ENCODE peak calls at places on chromosomes 7 and 10, in nine cellular contexts. One of them, this sample, is unnamed.

GRCh38 chr10:110091830-110092229 is 84.0 kb downstream of the ADD3 start:
- DNase-seq in DND-41: no peak
- DNase-seq in neural progenitor cell: no peak
- DNase-seq in HepG2: no peak
- DNase-seq in GM23338: no peak
- DNase-seq in fibroblast of lung: peak
- DNase-seq in PC-3: no peak
- DNase-seq in hepatocyte: no peak
- DNase-seq in GM23248: no peak
- DNase-seq in this sample: no peak

GRCh38 chr7:70714506-70715038 is 417.4 kb upstream of the GALNT17 start:
- DNase-seq in PC-3: no peak
- DNase-seq in DND-41: no peak
- DNase-seq in GM23248: no peak
- DNase-seq in GM23338: no peak
- DNase-seq in neural progenitor cell: no peak
- DNase-seq in HepG2: no peak
- DNase-seq in hepatocyte: no peak
- DNase-seq in fibroblast of lung: no peak
- DNase-seq in this sample: no peak

GRCh38 chr7:142057101-142057500 is 54.4 kb upstream of the MGAM2 start:
- DNase-seq in GM23248: no peak
- DNase-seq in GM23338: no peak
- DNase-seq in DND-41: no peak
- DNase-seq in fibroblast of lung: no peak
- DNase-seq in PC-3: no peak
- DNase-seq in hepatocyte: no peak
- DNase-seq in neural progenitor cell: no peak
- DNase-seq in HepG2: no peak
- DNase-seq in this sample: no peak

GRCh38 chr10:103193820-103194529 is 903 bp upstream of the NT5C2 start:
- DNase-seq in GM23338: peak
- DNase-seq in neural progenitor cell: peak
- DNase-seq in PC-3: peak
- DNase-seq in hepatocyte: no peak
- DNase-seq in HepG2: no peak
- DNase-seq in DND-41: no peak
- DNase-seq in GM23248: peak
- DNase-seq in fibroblast of lung: peak
- DNase-seq in this sample: no peak

GRCh38 chr10:17951868-17952371 is at the start of gene SLC39A12:
- DNase-seq in hepatocyte: peak
- DNase-seq in PC-3: peak
- DNase-seq in fibroblast of lung: peak
- DNase-seq in neural progenitor cell: no peak
- DNase-seq in GM23338: no peak
- DNase-seq in DND-41: no peak
- DNase-seq in HepG2: no peak
- DNase-seq in GM23248: peak
- DNase-seq in this sample: no peak

GRCh38 chr7:152989889-152990380 is 230.4 kb downstream of the ACTR3B start:
- DNase-seq in DND-41: no peak
- DNase-seq in hepatocyte: peak
- DNase-seq in PC-3: no peak
- DNase-seq in HepG2: peak
- DNase-seq in GM23338: peak
- DNase-seq in fibroblast of lung: peak
- DNase-seq in neural progenitor cell: peak
- DNase-seq in GM23248: no peak
- DNase-seq in this sample: no peak

GRCh38 chr7:157117796-157118195 is 20.9 kb upstream of the UBE3C start:
- DNase-seq in fibroblast of lung: no peak
- DNase-seq in neural progenitor cell: no peak
- DNase-seq in DND-41: no peak
- DNase-seq in HepG2: no peak
- DNase-seq in PC-3: no peak
- DNase-seq in GM23338: no peak
- DNase-seq in GM23248: no peak
- DNase-seq in hepatocyte: no peak
- DNase-seq in this sample: no peak

GRCh38 chr10:77516575-77516974 is 121.0 kb downstream of the KCNMA1 start:
- DNase-seq in PC-3: no peak
- DNase-seq in DND-41: no peak
- DNase-seq in HepG2: no peak
- DNase-seq in hepatocyte: no peak
- DNase-seq in GM23338: no peak
- DNase-seq in neural progenitor cell: no peak
- DNase-seq in GM23248: no peak
- DNase-seq in fibroblast of lung: no peak
- DNase-seq in this sample: no peak

GRCh38 chr7:110861163-110861562 is 229.8 kb upstream of the LRRN3 start:
- DNase-seq in GM23248: no peak
- DNase-seq in HepG2: no peak
- DNase-seq in DND-41: no peak
- DNase-seq in GM23338: no peak
- DNase-seq in fibroblast of lung: no peak
- DNase-seq in hepatocyte: no peak
- DNase-seq in neural progenitor cell: no peak
- DNase-seq in PC-3: no peak
- DNase-seq in this sample: no peak

GRCh38 chr10:99888623-99889022 is 106.2 kb downstream of the ABCC2 start:
- DNase-seq in DND-41: no peak
- DNase-seq in hepatocyte: no peak
- DNase-seq in neural progenitor cell: no peak
- DNase-seq in GM23248: peak
- DNase-seq in PC-3: no peak
- DNase-seq in GM23338: no peak
- DNase-seq in fibroblast of lung: peak
- DNase-seq in HepG2: no peak
- DNase-seq in this sample: no peak

DNA sequence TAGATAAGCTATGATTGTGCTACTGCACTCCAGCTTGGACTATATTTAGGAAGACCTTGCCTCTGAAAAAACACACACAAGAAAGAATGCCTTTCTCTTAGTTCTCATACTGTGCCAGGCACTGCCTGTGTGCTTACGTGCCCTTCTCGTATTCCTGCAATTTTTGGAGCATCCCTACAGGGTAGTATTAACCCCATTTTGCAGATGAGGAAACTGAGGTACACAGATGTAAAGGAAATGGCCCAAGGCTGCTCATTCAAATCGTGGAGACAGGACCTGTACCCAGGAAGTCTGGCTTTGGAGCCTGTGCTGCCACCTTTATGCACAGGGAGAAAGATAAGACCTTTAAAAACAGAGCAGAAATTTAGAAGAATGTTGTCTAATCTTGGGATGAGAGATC is 16.7 kb downstream of the AGAP3 start:
- DNase-seq in DND-41: no peak
- DNase-seq in HepG2: no peak
- DNase-seq in PC-3: no peak
- DNase-seq in fibroblast of lung: no peak
- DNase-seq in GM23338: no peak
- DNase-seq in GM23248: no peak
- DNase-seq in hepatocyte: no peak
- DNase-seq in neural progenitor cell: no peak
- DNase-seq in this sample: no peak
- TF ChIP-seq EZH2 in DND-41: no peak
- TF ChIP-seq EZH2 in HepG2: no peak
- TF ChIP-seq EZH2 in PC-3: no peak
- TF ChIP-seq EZH2 in fibroblast of lung: no peak
- TF ChIP-seq EZH2 in GM23338: no peak
- TF ChIP-seq EZH2 in GM23248: no peak
- TF ChIP-seq EZH2 in hepatocyte: no peak
- TF ChIP-seq EZH2 in neural progenitor cell: no peak
- TF ChIP-seq EZH2 in this sample: no peak

GRCh38 chr7:147432068-147432467 is 1158.5 kb upstream of the C7orf33 start:
- DNase-seq in HepG2: no peak
- DNase-seq in DND-41: no peak
- DNase-seq in hepatocyte: peak
- DNase-seq in PC-3: peak
- DNase-seq in fibroblast of lung: peak
- DNase-seq in GM23338: peak
- DNase-seq in neural progenitor cell: peak
- DNase-seq in GM23248: peak
- DNase-seq in this sample: no peak
- H2AFZ ChIP-seq in HepG2: no peak
- H2AFZ ChIP-seq in DND-41: no peak
- H2AFZ ChIP-seq in hepatocyte: no peak
- H2AFZ ChIP-seq in PC-3: no peak
- H2AFZ ChIP-seq in fibroblast of lung: no peak
- H2AFZ ChIP-seq in GM23338: no peak
- H2AFZ ChIP-seq in neural progenitor cell: no peak
- H2AFZ ChIP-seq in GM23248: peak
- H2AFZ ChIP-seq in this sample: no peak

GRCh38 chr7:154912921-154913644 is 89.8 kb downstream of the PAXIP1 start:
- DNase-seq in PC-3: no peak
- DNase-seq in HepG2: no peak
- DNase-seq in hepatocyte: no peak
- DNase-seq in GM23338: no peak
- DNase-seq in fibroblast of lung: no peak
- DNase-seq in GM23248: peak
- DNase-seq in DND-41: no peak
- DNase-seq in neural progenitor cell: no peak
- DNase-seq in this sample: no peak
- TF ChIP-seq EZH2 in PC-3: no peak
- TF ChIP-seq EZH2 in HepG2: no peak
- TF ChIP-seq EZH2 in hepatocyte: no peak
- TF ChIP-seq EZH2 in GM23338: no peak
- TF ChIP-seq EZH2 in fibroblast of lung: no peak
- TF ChIP-seq EZH2 in GM23248: no peak
- TF ChIP-seq EZH2 in DND-41: no peak
- TF ChIP-seq EZH2 in neural progenitor cell: no peak
- TF ChIP-seq EZH2 in this sample: no peak

DNA sequence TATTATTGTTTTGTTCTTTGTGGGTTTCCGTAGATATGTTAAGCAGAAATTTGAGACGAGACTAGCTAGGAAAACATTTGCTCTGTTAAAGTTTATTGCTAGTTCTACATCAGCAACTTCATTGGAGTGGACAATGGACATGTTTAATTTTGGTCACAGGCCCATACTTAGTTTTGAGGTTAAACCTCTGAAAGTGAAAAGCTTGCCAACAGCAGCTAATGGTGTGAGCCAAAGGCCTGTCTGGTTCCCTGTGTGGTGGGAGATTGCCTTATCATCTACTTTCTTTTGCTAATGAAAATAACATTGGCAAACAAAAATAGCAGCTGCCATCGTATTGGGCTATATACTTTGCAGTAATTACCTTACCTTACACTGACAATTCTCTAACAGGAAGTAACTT is 388.4 kb upstream of the FZD8 start:
- DNase-seq in GM23248: no peak
- DNase-seq in hepatocyte: no peak
- DNase-seq in GM23338: no peak
- DNase-seq in HepG2: no peak
- DNase-seq in PC-3: no peak
- DNase-seq in fibroblast of lung: peak
- DNase-seq in neural progenitor cell: no peak
- DNase-seq in DND-41: no peak
- DNase-seq in this sample: no peak
- H2AFZ ChIP-seq in GM23248: no peak
- H2AFZ ChIP-seq in hepatocyte: no peak
- H2AFZ ChIP-seq in GM23338: no peak
- H2AFZ ChIP-seq in HepG2: no peak
- H2AFZ ChIP-seq in PC-3: peak
- H2AFZ ChIP-seq in fibroblast of lung: no peak
- H2AFZ ChIP-seq in neural progenitor cell: no peak
- H2AFZ ChIP-seq in DND-41: no peak
- H2AFZ ChIP-seq in this sample: no peak

GRCh38 chr10:1467450-1467849 is 269.9 kb downstream of the ADARB2 start:
- DNase-seq in GM23248: no peak
- DNase-seq in hepatocyte: no peak
- DNase-seq in neural progenitor cell: no peak
- DNase-seq in HepG2: no peak
- DNase-seq in fibroblast of lung: no peak
- DNase-seq in DND-41: no peak
- DNase-seq in GM23338: no peak
- DNase-seq in PC-3: no peak
- DNase-seq in this sample: no peak
- TF ChIP-seq EZH2 in GM23248: no peak
- TF ChIP-seq EZH2 in hepatocyte: no peak
- TF ChIP-seq EZH2 in neural progenitor cell: no peak
- TF ChIP-seq EZH2 in HepG2: no peak
- TF ChIP-seq EZH2 in fibroblast of lung: no peak
- TF ChIP-seq EZH2 in DND-41: no peak
- TF ChIP-seq EZH2 in GM23338: no peak
- TF ChIP-seq EZH2 in PC-3: no peak
- TF ChIP-seq EZH2 in this sample: no peak

DNA sequence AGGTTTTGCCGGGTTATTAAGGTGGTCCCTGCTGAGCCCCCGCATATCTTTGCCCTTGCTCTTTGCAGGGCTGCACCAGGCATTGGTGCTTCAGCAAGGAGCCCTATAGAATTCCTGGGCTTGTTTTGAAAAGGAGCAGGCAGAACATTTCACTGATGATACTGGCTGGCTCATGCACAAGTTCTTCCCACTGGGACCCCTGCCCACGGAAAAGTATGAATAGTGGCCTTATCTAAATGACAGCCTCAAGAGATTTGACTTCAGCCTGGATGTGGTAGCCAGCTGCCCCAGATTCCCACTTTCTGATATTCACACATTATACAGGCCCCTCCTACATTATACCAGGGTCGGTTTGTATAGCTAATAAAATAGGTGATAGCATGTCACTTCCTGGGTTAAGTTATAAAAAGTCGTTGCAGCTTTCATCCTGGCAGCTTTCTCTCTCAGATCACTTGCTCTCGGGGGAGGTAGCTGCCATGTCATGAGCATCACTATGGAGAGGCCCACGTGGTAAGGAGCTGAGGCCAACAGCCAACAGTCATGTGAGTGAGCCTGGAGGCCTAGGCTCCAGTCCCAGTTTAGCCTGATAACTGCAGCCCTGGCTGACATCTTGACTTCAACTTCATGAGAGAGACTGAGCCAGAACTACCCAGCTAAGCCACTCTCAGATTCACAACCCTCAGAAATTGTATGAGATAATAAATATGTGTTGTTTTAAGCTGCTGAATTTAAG is 16.8 kb upstream of the CRTAC1 start:
- DNase-seq in neural progenitor cell: no peak
- DNase-seq in HepG2: no peak
- DNase-seq in DND-41: no peak
- DNase-seq in hepatocyte: no peak
- DNase-seq in fibroblast of lung: no peak
- DNase-seq in PC-3: no peak
- DNase-seq in GM23248: no peak
- DNase-seq in GM23338: no peak
- DNase-seq in this sample: no peak
- H2AFZ ChIP-seq in neural progenitor cell: no peak
- H2AFZ ChIP-seq in HepG2: no peak
- H2AFZ ChIP-seq in DND-41: no peak
- H2AFZ ChIP-seq in hepatocyte: no peak
- H2AFZ ChIP-seq in fibroblast of lung: no peak
- H2AFZ ChIP-seq in PC-3: no peak
- H2AFZ ChIP-seq in GM23248: no peak
- H2AFZ ChIP-seq in GM23338: no peak
- H2AFZ ChIP-seq in this sample: no peak

This sample was measured in endothelial cell of umbilical vein.